ENCODE peak calls at places on chromosomes 6 and 20, in six cellular contexts. L is WTC11, B is kidney, E is HFF-Myc, A is upper lobe of right lung, U is GM23338. S is an unnamed sample.

GRCh38 chr6:161195418-161195817 is 78.4 kb downstream of the AGPAT4 start:
- DNase-seq in B (no peak), E (no peak), U (no peak), L (no peak), A (no peak), S (no peak)

GRCh38 chr20:47318027-47318595 is 38.4 kb downstream of the ZMYND8 start:
- DNase-seq in E (peak; percentile 47), L (peak; percentile 37), U (no peak), B (no peak), A (peak; percentile 62), S (no peak)

GRCh38 chr6:148316308-148316707 is 26.3 kb upstream of the SASH1 start:
- DNase-seq in A (no peak), U (no peak), L (no peak), B (no peak), E (no peak), S (no peak)

GRCh38 chr6:5981274-5982026 is 25.3 kb downstream of the NRN1 start:
- DNase-seq in L (no peak), B (no peak), E (no peak), U (no peak), A (no peak), S (no peak)

GRCh38 chr6:299050-299980 is 7.0 kb downstream of the DUSP22 start:
- DNase-seq in E (no peak), U (no peak), A (no peak), B (no peak), L (no peak), S (no peak)

GRCh38 chr6:11700118-11700718 is 78.4 kb downstream of the ADTRP start:
- DNase-seq in E (no peak), A (no peak), L (no peak), B (no peak), U (peak; percentile 64), S (peak; percentile 34)

GRCh38 chr6:10720229-10720959 is 2.5 kb upstream of the TMEM14C start:
- DNase-seq in L (no peak), E (no peak), U (no peak), B (peak; percentile 89), A (peak; percentile 80), S (no peak)

GRCh38 chr6:157329829-157330228 is 6.5 kb upstream of the TMEM242 start:
- DNase-seq in E (no peak), U (no peak), A (no peak), L (no peak), B (no peak), S (no peak)

S was measured in SK-N-MC.